ENCODE peak calls at places on chromosomes 12 and 14, in four cellular contexts. One of them, this sample, is unnamed.

GRCh38 chr12:49059385-49060232 is 985 bp downstream of the KMT2D start:
- DNase-seq in AG09309: no peak
- DNase-seq in Peyer's patch: no peak
- DNase-seq in HepG2: no peak
- DNase-seq in this sample: no peak

GRCh38 chr12:13148532-13148847 is 45.0 kb upstream of the GSG1 start:
- DNase-seq in AG09309: no peak
- DNase-seq in Peyer's patch: no peak
- DNase-seq in HepG2: no peak
- DNase-seq in this sample: no peak

GRCh38 chr14:104680806-104681688 is 8.4 kb upstream of the INF2 start:
- DNase-seq in AG09309: peak; percentile 37
- DNase-seq in Peyer's patch: peak; percentile 83
- DNase-seq in HepG2: peak; percentile 73
- DNase-seq in this sample: peak; percentile 71

GRCh38 chr14:92926931-92927330 is 4.0 kb downstream of the CHGA start:
- DNase-seq in AG09309: no peak
- DNase-seq in Peyer's patch: no peak
- DNase-seq in HepG2: no peak
- DNase-seq in this sample: no peak

GRCh38 chr14:23403139-23403438 is 5.0 kb downstream of the MYH6 start:
- DNase-seq in AG09309: no peak
- DNase-seq in Peyer's patch: no peak
- DNase-seq in HepG2: no peak
- DNase-seq in this sample: no peak

GRCh38 chr14:68539311-68539737 is 253.5 kb downstream of the ZFP36L1 start:
- DNase-seq in AG09309: no peak
- DNase-seq in Peyer's patch: no peak
- DNase-seq in HepG2: no peak
- DNase-seq in this sample: no peak

GRCh38 chr12:100827901-100828520 is 33.4 kb downstream of the ANO4 start:
- DNase-seq in AG09309: peak; percentile 14
- DNase-seq in Peyer's patch: no peak
- DNase-seq in HepG2: peak; percentile 13
- DNase-seq in this sample: peak; percentile 6

GRCh38 chr12:96606646-96607045 is 117.3 kb downstream of the CFAP54 start:
- DNase-seq in AG09309: no peak
- DNase-seq in Peyer's patch: no peak
- DNase-seq in HepG2: no peak
- DNase-seq in this sample: no peak

GRCh38 chr12:113204806-113205205 is 16.5 kb upstream of the TPCN1 start:
- DNase-seq in AG09309: no peak
- DNase-seq in Peyer's patch: no peak
- DNase-seq in HepG2: no peak
- DNase-seq in this sample: no peak

GRCh38 chr12:27780612-27781408 is 774 bp upstream of the MANSC4 start:
- DNase-seq in AG09309: no peak
- DNase-seq in Peyer's patch: peak; percentile 38
- DNase-seq in HepG2: peak; percentile 20
- DNase-seq in this sample: no peak

GRCh38 chr14:35261774-35262173 is 30.4 kb upstream of the PSMA6 start:
- DNase-seq in AG09309: no peak
- DNase-seq in Peyer's patch: no peak
- DNase-seq in HepG2: no peak
- DNase-seq in this sample: no peak

GRCh38 chr14:93116676-93117200 is 1.0 kb upstream of the ITPK1 start:
- DNase-seq in AG09309: no peak
- DNase-seq in Peyer's patch: no peak
- DNase-seq in HepG2: no peak
- DNase-seq in this sample: no peak

GRCh38 chr12:56159482-56160105 is 1.4 kb downstream of the MYL6 start:
- DNase-seq in AG09309: no peak
- DNase-seq in Peyer's patch: no peak
- DNase-seq in HepG2: no peak
- DNase-seq in this sample: no peak

GRCh38 chr12:10747730-10748129 is 24.6 kb upstream of the YBX3 start:
- DNase-seq in AG09309: no peak
- DNase-seq in Peyer's patch: no peak
- DNase-seq in HepG2: peak; percentile 25
- DNase-seq in this sample: no peak

GRCh38 chr12:10750385-10750727 is 27.2 kb upstream of the YBX3 start:
- DNase-seq in AG09309: no peak
- DNase-seq in Peyer's patch: no peak
- DNase-seq in HepG2: no peak
- DNase-seq in this sample: no peak

GRCh38 chr12:10753066-10753465 is 29.9 kb upstream of the YBX3 start:
- DNase-seq in AG09309: peak; percentile 32
- DNase-seq in Peyer's patch: no peak
- DNase-seq in HepG2: no peak
- DNase-seq in this sample: no peak

DNA sequence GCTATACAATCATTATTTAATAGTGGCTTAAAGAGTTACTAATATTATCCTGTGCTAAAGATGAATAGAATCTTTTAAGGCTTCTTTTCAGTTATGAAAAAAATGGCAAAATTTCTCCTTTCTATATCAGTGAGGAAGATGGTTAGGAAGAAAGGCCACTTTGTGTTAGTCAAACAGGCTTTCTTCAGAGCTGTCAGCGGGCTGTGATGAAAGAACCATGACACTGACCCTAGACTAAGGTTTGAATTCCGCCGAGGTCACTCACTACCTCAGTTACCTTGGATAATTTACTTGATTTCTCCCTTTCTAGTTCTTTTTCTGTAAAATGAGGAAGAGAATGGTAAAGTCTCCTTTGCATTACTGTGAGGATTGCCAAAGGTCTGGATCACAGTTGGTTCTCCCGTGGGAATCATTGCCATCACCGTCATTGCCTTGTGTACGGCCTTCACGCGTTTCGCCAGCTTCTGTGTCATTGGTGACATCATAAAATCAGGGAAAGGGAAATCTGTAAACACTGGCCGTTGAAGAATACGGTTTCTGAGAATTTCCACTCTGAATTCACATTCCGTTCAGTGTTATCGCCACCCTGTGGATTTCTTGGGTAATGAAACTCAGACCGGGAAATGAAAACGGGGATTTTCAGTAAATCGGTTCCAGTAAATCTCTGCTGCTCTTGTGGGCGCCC is 26.7 kb upstream of the YBX3 start:
- DNase-seq in AG09309: peak; percentile 80
- DNase-seq in Peyer's patch: peak; percentile 60
- DNase-seq in HepG2: peak; percentile 84
- DNase-seq in this sample: peak; percentile 64
- TF ChIP-seq CTCF in AG09309: peak; percentile 83
- TF ChIP-seq CTCF in Peyer's patch: peak; percentile 92
- TF ChIP-seq CTCF in HepG2: peak; percentile 87
- TF ChIP-seq CTCF in this sample: peak; percentile 81

GRCh38 chr12:71061451-71061850 is 96.3 kb downstream of the TSPAN8 start:
- DNase-seq in AG09309: no peak
- DNase-seq in Peyer's patch: no peak
- DNase-seq in HepG2: no peak
- DNase-seq in this sample: no peak
- TF ChIP-seq CTCF in AG09309: no peak
- TF ChIP-seq CTCF in Peyer's patch: no peak
- TF ChIP-seq CTCF in HepG2: no peak
- TF ChIP-seq CTCF in this sample: no peak

DNA sequence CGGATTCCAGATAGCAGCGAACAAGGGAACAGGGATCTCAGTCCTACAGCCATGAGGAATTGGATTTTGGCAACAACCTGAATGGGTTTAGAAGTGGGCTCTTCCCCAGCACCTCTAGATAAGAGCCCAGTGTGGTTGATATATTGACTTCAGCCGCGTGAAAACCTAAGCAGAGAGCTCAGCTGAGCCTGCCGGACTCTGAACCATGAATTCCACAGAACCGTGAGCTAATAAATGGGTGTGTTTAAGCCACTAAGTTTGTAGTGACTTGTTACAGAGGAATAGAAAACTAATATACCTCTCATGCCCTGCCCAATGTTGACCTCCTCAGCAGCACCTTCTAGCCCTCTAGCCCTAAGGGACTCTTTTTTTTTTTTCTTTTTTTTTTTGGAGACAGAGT is 32.4 kb upstream of the TMED10 start:
- DNase-seq in AG09309: no peak
- DNase-seq in Peyer's patch: no peak
- DNase-seq in HepG2: peak; percentile 37
- DNase-seq in this sample: no peak
- TF ChIP-seq CTCF in AG09309: no peak
- TF ChIP-seq CTCF in Peyer's patch: no peak
- TF ChIP-seq CTCF in HepG2: no peak
- TF ChIP-seq CTCF in this sample: no peak

GRCh38 chr14:52044791-52045522 is 23.9 kb downstream of the NID2 start:
- DNase-seq in AG09309: peak; percentile 72
- DNase-seq in Peyer's patch: no peak
- DNase-seq in HepG2: no peak
- DNase-seq in this sample: no peak

GRCh38 chr14:52046376-52046917 is 22.4 kb downstream of the NID2 start:
- DNase-seq in AG09309: no peak
- DNase-seq in Peyer's patch: no peak
- DNase-seq in HepG2: no peak
- DNase-seq in this sample: no peak

GRCh38 chr14:52042371-52043037 is 26.4 kb downstream of the NID2 start:
- DNase-seq in AG09309: no peak
- DNase-seq in Peyer's patch: no peak
- DNase-seq in HepG2: no peak
- DNase-seq in this sample: no peak

GRCh38 chr14:52040598-52040997 is 28.3 kb downstream of the NID2 start:
- DNase-seq in AG09309: no peak
- DNase-seq in Peyer's patch: no peak
- DNase-seq in HepG2: no peak
- DNase-seq in this sample: no peak

DNA sequence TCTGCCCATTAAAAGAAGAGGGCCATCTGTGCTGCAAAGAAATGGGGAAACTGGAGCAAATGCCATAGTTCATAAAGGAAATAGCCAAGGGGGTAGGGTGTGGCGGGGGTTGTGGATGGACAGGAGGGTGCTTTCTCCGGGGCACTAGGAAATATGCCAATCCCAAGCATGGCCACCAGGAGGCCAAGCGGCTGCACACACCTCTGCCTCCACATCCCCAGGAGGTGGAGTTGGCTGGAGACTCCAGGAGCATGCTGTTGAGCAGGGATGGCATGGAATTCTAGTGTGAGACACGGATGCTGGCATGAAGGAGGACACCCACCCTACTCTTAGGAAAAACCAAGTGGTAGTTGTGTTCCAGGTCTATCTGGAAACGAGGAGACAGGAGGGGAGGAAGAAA is 25.2 kb downstream of the NID2 start:
- DNase-seq in AG09309: no peak
- DNase-seq in Peyer's patch: peak; percentile 25
- DNase-seq in HepG2: peak; percentile 21
- DNase-seq in this sample: peak; percentile 40
- TF ChIP-seq CTCF in AG09309: peak; percentile 54
- TF ChIP-seq CTCF in Peyer's patch: peak; percentile 39
- TF ChIP-seq CTCF in HepG2: peak; percentile 63
- TF ChIP-seq CTCF in this sample: no peak

DNA sequence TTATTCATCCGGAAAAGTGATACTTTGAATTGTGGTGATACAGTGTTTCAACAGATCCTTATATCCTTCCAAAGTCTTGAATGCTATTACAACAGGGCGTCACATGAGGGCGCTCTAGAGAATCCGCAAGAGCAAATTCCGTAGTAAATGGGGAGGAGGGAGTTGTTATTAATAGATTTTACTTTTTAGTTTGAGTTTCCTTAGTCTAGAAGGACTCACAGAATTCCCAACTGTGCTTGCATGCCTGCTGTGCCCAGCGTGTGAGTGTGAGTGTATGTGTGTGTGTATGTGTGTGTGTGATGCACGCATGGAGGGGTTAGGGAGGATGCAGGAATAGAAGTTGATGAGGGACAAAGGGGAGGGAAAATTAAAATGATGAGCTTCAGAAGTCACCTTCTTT is 375.3 kb downstream of the C12orf75 start:
- DNase-seq in AG09309: no peak
- DNase-seq in Peyer's patch: no peak
- DNase-seq in HepG2: peak; percentile 36
- DNase-seq in this sample: peak; percentile 14
- TF ChIP-seq CTCF in AG09309: peak; percentile 76
- TF ChIP-seq CTCF in Peyer's patch: peak; percentile 56
- TF ChIP-seq CTCF in HepG2: peak; percentile 63
- TF ChIP-seq CTCF in this sample: peak; percentile 34

DNA sequence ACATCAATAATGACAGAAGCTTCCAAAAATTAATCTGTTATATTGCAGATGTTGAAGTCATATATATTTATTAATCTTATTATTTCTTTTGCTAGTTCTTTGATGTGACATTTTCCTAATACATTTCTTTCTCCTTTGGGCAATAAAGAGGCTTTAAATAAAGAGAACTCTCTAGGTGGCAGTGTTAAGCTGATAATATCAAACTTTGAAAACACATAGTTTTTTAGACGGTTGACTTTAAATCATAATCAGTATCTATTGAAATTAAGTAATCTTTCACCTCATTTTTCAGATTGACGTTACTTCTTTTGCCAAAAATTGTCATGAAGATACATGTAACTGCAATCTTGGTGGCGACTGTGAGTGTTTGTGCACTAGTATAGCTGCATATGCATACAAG is 130.9 kb upstream of the PTPRQ start:
- DNase-seq in AG09309: no peak
- DNase-seq in Peyer's patch: no peak
- DNase-seq in HepG2: no peak
- DNase-seq in this sample: no peak
- TF ChIP-seq CTCF in AG09309: no peak
- TF ChIP-seq CTCF in Peyer's patch: no peak
- TF ChIP-seq CTCF in HepG2: no peak
- TF ChIP-seq CTCF in this sample: no peak

GRCh38 chr12:89965993-89966392 is 257.4 kb upstream of the ATP2B1 start:
- DNase-seq in AG09309: no peak
- DNase-seq in Peyer's patch: no peak
- DNase-seq in HepG2: no peak
- DNase-seq in this sample: no peak

GRCh38 chr12:89959188-89959587 is 250.6 kb upstream of the ATP2B1 start:
- DNase-seq in AG09309: peak; percentile 77
- DNase-seq in Peyer's patch: no peak
- DNase-seq in HepG2: no peak
- DNase-seq in this sample: no peak

GRCh38 chr12:89960011-89960507 is 251.4 kb upstream of the ATP2B1 start:
- DNase-seq in AG09309: peak; percentile 24
- DNase-seq in Peyer's patch: no peak
- DNase-seq in HepG2: no peak
- DNase-seq in this sample: peak; percentile 45

GRCh38 chr12:89960607-89961394 is 252.2 kb upstream of the ATP2B1 start:
- DNase-seq in AG09309: no peak
- DNase-seq in Peyer's patch: no peak
- DNase-seq in HepG2: no peak
- DNase-seq in this sample: no peak

GRCh38 chr12:89962648-89963047 is 254.0 kb upstream of the ATP2B1 start:
- DNase-seq in AG09309: no peak
- DNase-seq in Peyer's patch: no peak
- DNase-seq in HepG2: no peak
- DNase-seq in this sample: no peak
- TF ChIP-seq CTCF in AG09309: no peak
- TF ChIP-seq CTCF in Peyer's patch: peak; percentile 68
- TF ChIP-seq CTCF in HepG2: no peak
- TF ChIP-seq CTCF in this sample: no peak

GRCh38 chr12:51695241-51696010 is 104.4 kb downstream of the SCN8A start:
- DNase-seq in AG09309: no peak
- DNase-seq in Peyer's patch: no peak
- DNase-seq in HepG2: no peak
- DNase-seq in this sample: no peak
- TF ChIP-seq CTCF in AG09309: no peak
- TF ChIP-seq CTCF in Peyer's patch: no peak
- TF ChIP-seq CTCF in HepG2: no peak
- TF ChIP-seq CTCF in this sample: no peak

This sample was measured in GM13976.